ENCODE peak calls at places on chromosomes 16 and 17, in five cellular contexts. D is AG10803, V is ovary, E is upper lobe of right lung, O is left lung. Z is an unnamed sample.

GRCh38 chr16:8564934-8565345 is 25.4 kb downstream of the TMEM114 start:
- DNase-seq in D (no peak), E (no peak), V (no peak), O (no peak), Z (no peak)

GRCh38 chr17:9170336-9170735 is 149.0 kb downstream of the NTN1 start:
- DNase-seq in E (no peak), V (no peak), D (no peak), O (no peak), Z (no peak)

GRCh38 chr17:57869599-57870282 is 19.9 kb upstream of the MRPS23 start:
- DNase-seq in V (no peak), O (no peak), D (peak; percentile 92), E (no peak), Z (no peak)

GRCh38 chr17:78355045-78355641 is 4.7 kb downstream of the SOCS3 start:
- DNase-seq in E (no peak), D (no peak), V (no peak), O (no peak), Z (no peak)

GRCh38 chr16:14302399-14303181 is 231.5 kb downstream of the MRTFB start:
- DNase-seq in E (no peak), V (peak; percentile 67), O (peak; percentile 77), D (no peak), Z (peak; percentile 75)

GRCh38 chr17:10754109-10754508 is 24.3 kb upstream of the TMEM220 start:
- DNase-seq in O (no peak), V (peak; percentile 27), E (no peak), D (peak; percentile 18), Z (peak; percentile 59)

GRCh38 chr17:65193305-65194293 is 56.4 kb downstream of the RGS9 start:
- DNase-seq in E (no peak), V (no peak), O (no peak), D (peak; percentile 42), Z (no peak)

GRCh38 chr17:34782271-34782670 is 179.0 kb downstream of the CCT6B start:
- DNase-seq in V (no peak), D (no peak), E (no peak), O (no peak), Z (no peak)

GRCh38 chr17:58329808-58330543 is 1.4 kb upstream of the TSPOAP1 start:
- DNase-seq in V (no peak), D (no peak), E (no peak), O (no peak), Z (no peak)

GRCh38 chr17:73690581-73691135 is 46.4 kb upstream of the SDK2 start:
- DNase-seq in D (no peak), V (no peak), O (no peak), E (no peak), Z (no peak)

GRCh38 chr17:75109407-75110236 is at the start of gene ARMC7:
- DNase-seq in V (peak; percentile 92), O (peak; percentile 99), D (peak; percentile 76), E (peak; percentile 97), Z (peak; percentile 90)

GRCh38 chr17:36674278-36674650 is 72.9 kb downstream of the MRM1 start:
- DNase-seq in V (no peak), O (no peak), E (no peak), D (no peak), Z (no peak)

GRCh38 chr17:17971431-17972125 is 622 bp downstream of the TOM1L2 start:
- DNase-seq in V (peak; percentile 54), O (peak; percentile 90), D (no peak), E (peak; percentile 82), Z (peak; percentile 45)

DNA sequence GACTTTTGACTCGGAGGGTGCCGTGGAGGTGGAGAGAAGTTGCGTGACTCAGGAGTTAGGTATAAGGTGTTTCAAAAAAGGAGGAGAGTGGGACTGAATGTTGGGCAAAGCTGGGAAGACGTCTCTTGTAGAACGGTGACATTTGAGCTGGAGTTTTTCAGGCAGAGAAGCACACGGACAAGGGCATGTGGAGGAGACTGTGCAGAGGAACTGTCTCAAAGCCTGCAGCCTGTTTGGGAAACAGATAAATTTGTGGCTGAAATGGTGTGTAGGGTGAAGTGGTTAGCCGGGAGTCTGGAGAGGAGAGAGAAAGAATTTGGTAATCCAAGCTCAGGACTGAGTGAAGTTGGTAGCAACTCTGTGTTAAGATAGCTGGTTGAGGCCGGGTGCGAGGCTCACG is 9.8 kb downstream of the USP10 start:
- DNase-seq in V (no peak), O (no peak), D (no peak), E (no peak), Z (no peak)
- H3K4me3 ChIP-seq in V (no peak overlapping the region), O (no peak overlapping the region), D (no peak overlapping the region), E (no peak overlapping the region), Z (no peak overlapping the region)

GRCh38 chr16:24755201-24755874 is 25.9 kb downstream of the TNRC6A start:
- DNase-seq in E (no peak), O (no peak), V (no peak), D (no peak), Z (no peak)
- H3K4me3 ChIP-seq in E (no peak overlapping the region), O (no peak overlapping the region), V (no peak overlapping the region), D (no peak overlapping the region), Z (no peak overlapping the region)

DNA sequence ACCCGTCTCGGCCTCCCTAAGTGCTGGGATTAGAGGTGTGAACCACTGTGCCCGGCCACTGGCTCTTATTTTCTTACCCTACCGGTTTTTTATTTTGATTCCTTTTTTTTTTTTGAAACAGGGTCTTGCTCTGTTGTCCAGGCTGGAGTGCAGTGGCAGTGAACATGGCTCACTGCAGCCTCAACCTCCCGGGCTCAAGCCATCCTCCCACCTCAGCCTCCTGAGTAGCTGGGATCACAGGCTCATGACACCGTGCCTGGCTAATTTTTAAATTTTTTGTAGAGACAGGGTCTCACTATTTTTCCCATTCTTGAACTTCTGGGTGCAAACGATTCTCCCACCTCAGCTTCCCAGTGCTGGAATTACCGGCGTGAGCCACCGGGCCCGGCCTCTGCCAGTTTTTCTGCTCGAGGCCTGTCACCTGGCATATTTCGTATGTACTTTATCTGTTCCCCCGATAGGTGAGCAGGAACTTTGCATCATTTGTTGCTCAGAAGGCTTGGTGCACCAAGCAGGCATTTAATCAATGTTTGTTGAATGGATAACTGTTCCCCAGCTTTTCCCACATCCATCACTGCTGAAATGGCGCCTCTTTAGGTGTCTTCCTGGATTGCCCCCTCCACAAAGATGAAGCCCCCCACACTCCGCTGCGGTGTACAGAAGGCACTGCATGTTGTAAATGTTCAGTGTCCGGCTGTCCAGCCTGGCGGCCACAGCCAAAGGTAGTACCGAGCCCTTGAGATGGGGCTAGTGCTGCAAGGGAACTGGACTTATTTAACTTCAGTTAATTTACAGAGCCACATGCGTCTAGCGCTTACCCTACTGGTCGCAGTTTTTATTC is 858 bp upstream of the TELO2 start:
- DNase-seq in O (no peak), V (no peak), D (no peak), E (no peak), Z (no peak)
- H3K4me3 ChIP-seq in O (peak overlapping the region; percentile 47), V (peak overlapping the region; percentile 66), D (peak overlapping the region; percentile 51), E (peak overlapping the region; percentile 77), Z (peak overlapping the region; percentile 79)

DNA sequence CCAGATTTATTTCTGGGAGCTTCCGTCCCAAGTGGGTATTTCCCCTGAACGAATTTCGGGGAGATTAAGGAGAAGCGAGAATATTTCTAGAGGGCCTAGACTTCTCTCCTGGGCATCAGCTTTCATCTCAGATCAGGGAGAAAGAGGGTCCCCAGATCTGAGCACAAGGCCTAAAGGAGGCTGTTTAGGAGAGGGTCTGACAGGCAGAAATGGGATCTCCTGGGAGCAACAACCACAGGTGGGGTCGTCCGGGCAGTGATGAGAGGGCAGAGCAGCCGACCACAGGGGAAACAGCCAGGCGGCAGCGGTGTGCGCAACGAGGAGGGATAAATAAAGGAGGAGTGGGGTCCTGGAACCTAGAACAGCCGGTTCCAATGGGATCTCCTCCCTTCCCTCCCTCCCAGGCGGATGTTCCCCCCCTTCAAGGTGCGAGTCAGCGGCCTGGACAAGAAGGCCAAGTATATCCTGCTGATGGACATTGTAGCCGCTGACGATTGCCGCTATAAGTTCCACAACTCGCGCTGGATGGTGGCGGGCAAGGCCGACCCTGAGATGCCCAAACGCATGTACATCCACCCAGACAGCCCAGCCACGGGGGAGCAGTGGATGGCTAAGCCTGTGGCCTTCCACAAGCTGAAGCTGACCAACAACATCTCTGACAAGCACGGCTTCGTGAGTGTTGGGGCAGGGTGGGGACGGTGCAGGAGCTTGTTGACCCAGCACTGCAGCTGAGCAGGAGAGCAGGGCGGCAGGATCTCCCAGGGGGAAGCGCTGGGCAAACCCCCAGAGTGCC is 1.8 kb downstream of the TBX2 start:
- DNase-seq in E (no peak), D (no peak), V (no peak), O (peak; percentile 76), Z (no peak)
- H3K4me3 ChIP-seq in E (peak overlapping the region; percentile 65), D (peak overlapping the region; percentile 67), V (peak overlapping the region; percentile 58), O (peak overlapping the region; percentile 51), Z (no peak overlapping the region)

GRCh38 chr17:21377821-21378396 is 1.8 kb downstream of the KCNJ12 start:
- DNase-seq in D (no peak), V (no peak), O (peak; percentile 61), E (no peak), Z (no peak)
- H3K4me3 ChIP-seq in D (peak overlapping the region; percentile 45), V (no peak overlapping the region), O (peak overlapping the region; percentile 28), E (peak overlapping the region; percentile 51), Z (no peak overlapping the region)